ENCODE peak calls at places on chromosomes 4 and X, in four cellular contexts. W is left ventricle myocardium inferior, X is sigmoid colon, E is K562. F is an unnamed sample. For H3K4me1, the result is how much of the 10 kb centered on the place peaks cover.

GRCh38 chr4:142406917-142407501 is 439.1 kb downstream of the INPP4B start:
- DNase-seq in W (no peak), X (no peak), E (no peak), F (no peak)

GRCh38 chr4:176357359-176358082 is 37.8 kb downstream of the SPCS3 start:
- DNase-seq in W (no peak), X (no peak), E (no peak), F (no peak)

GRCh38 chrX:50747471-50747900 is 66.5 kb downstream of the SHROOM4 start:
- DNase-seq in W (no peak), X (no peak), E (peak), F (no peak)

GRCh38 chr4:11471613-11472012 is 42.9 kb upstream of the HS3ST1 start:
- DNase-seq in W (no peak), X (peak), E (no peak), F (no peak)

GRCh38 chrX:81120936-81121351 is 80.8 kb downstream of the HMGN5 start:
- DNase-seq in W (peak), X (peak), E (peak), F (peak)

GRCh38 chrX:24955372-24955771 is 60.4 kb downstream of the ARX start:
- DNase-seq in W (no peak), X (no peak), E (no peak), F (no peak)

GRCh38 chrX:44927398-44927797 is 54.4 kb downstream of the KDM6A start:
- DNase-seq in W (no peak), X (no peak), E (no peak), F (no peak)

GRCh38 chrX:122219735-122220134 is 964.3 kb upstream of the GRIA3 start:
- DNase-seq in W (no peak), X (no peak), E (no peak), F (no peak)

GRCh38 chrX:72381439-72382198 is 75.9 kb upstream of the CITED1 start:
- DNase-seq in W (no peak), X (no peak), E (no peak), F (no peak)

GRCh38 chrX:19888419-19888879 is 1.0 kb upstream of the SH3KBP1 start:
- DNase-seq in W (no peak), X (no peak), E (peak), F (peak)

GRCh38 chr4:3179126-3179706 is 69.7 kb upstream of the MSANTD1 start:
- DNase-seq in W (no peak), X (no peak), E (no peak), F (no peak)

GRCh38 chrX:31443654-31444053 is 371.8 kb upstream of the FTHL17 start:
- DNase-seq in W (no peak), X (no peak), E (no peak), F (no peak)

GRCh38 chrX:87516716-87517115 is 886 bp upstream of the KLHL4 start:
- DNase-seq in W (no peak), X (no peak), E (no peak), F (no peak)

GRCh38 chrX:86436116-86436515 is 287.9 kb downstream of the DACH2 start:
- DNase-seq in W (no peak), X (no peak), E (no peak), F (no peak)

GRCh38 chr4:131764730-131765129 is 1384.4 kb upstream of the PCDH10 start:
- DNase-seq in W (no peak), X (no peak), E (no peak), F (no peak)

GRCh38 chr4:146073517-146073916 is 102.0 kb upstream of the LSM6 start:
- DNase-seq in W (no peak), X (no peak), E (no peak), F (no peak)

GRCh38 chr4:160652790-160653189 is 1511.0 kb downstream of the FSTL5 start:
- DNase-seq in W (no peak), X (no peak), E (no peak), F (no peak)

GRCh38 chr4:112519689-112520597 is 4.0 kb upstream of the NEUROG2 start:
- DNase-seq in W (no peak), X (no peak), E (no peak), F (no peak)

GRCh38 chr4:52588097-52588496 is 71.0 kb downstream of the USP46 start:
- DNase-seq in W (peak), X (no peak), E (peak), F (peak)

GRCh38 chr4:101944649-101945048 is 154.1 kb downstream of the BANK1 start:
- DNase-seq in W (no peak), X (no peak), E (no peak), F (no peak)

GRCh38 chr4:90419124-90419711 is 292.0 kb downstream of the CCSER1 start:
- DNase-seq in W (no peak), X (no peak), E (no peak), F (no peak)

GRCh38 chr4:160956875-160957274 is 1206.9 kb downstream of the FSTL5 start:
- DNase-seq in W (no peak), X (no peak), E (no peak), F (no peak)

GRCh38 chrX:107154787-107155620 is 36.4 kb upstream of the RBM41 start:
- DNase-seq in W (no peak), X (no peak), E (peak), F (no peak)

GRCh38 chr4:176198316-176198903 is 3.0 kb upstream of the SPATA4 start:
- DNase-seq in W (no peak), X (peak), E (no peak), F (no peak)

GRCh38 chr4:84319124-84319523 is 180.0 kb downstream of the NKX6-1 start:
- DNase-seq in W (no peak), X (no peak), E (no peak), F (no peak)

GRCh38 chr4:55547461-55547770 is 707 bp upstream of the CLOCK start:
- DNase-seq in W (peak), X (peak), E (no peak), F (no peak)

GRCh38 chr4:166091914-166092510 is 219.0 kb downstream of the TLL1 start:
- DNase-seq in W (no peak), X (no peak), E (peak), F (no peak)

GRCh38 chrX:132409780-132410556 is 78.9 kb downstream of the MBNL3 start:
- DNase-seq in W (no peak), X (no peak), E (no peak), F (no peak)

GRCh38 chr4:104279744-104280143 is 214.9 kb downstream of the CXXC4 start:
- DNase-seq in W (no peak), X (no peak), E (no peak), F (no peak)

GRCh38 chrX:151516538-151517187 is 46.8 kb upstream of the PASD1 start:
- DNase-seq in W (no peak), X (no peak), E (no peak), F (no peak)

GRCh38 chr4:138390286-138390685 is 148.1 kb upstream of the SLC7A11 start:
- DNase-seq in W (no peak), X (no peak), E (no peak), F (no peak)

GRCh38 chrX:107579956-107580355 is 48.4 kb upstream of the PRPS1 start:
- DNase-seq in W (no peak), X (no peak), E (no peak), F (no peak)

GRCh38 chr4:120001850-120002249 is 64.8 kb downstream of the MAD2L1 start:
- DNase-seq in W (no peak), X (no peak), E (no peak), F (no peak)

GRCh38 chr4:73705056-73705432 is 35.3 kb upstream of the CXCL8 start:
- DNase-seq in W (no peak), X (no peak), E (no peak), F (no peak)

GRCh38 chr4:123952530-123953274 is 556.1 kb downstream of the SPRY1 start:
- DNase-seq in W (no peak), X (no peak), E (no peak), F (no peak)

GRCh38 chrX:71532078-71532752 is 689 bp upstream of the OGT start:
- DNase-seq in W (no peak), X (no peak), E (no peak), F (peak)

GRCh38 chr4:106478152-106478551 is 109.6 kb upstream of the GIMD1 start:
- DNase-seq in W (no peak), X (no peak), E (no peak), F (no peak)

GRCh38 chr4:129246850-129247542 is 151.0 kb downstream of the C4orf33 start:
- DNase-seq in W (no peak), X (no peak), E (no peak), F (no peak)

GRCh38 chr4:79421483-79421882 is 13.5 kb upstream of the GK2 start:
- DNase-seq in W (no peak), X (no peak), E (no peak), F (no peak)

GRCh38 chr4:5900844-5901243 is 8.0 kb upstream of the CRMP1 start:
- DNase-seq in W (no peak), X (no peak), E (no peak), F (no peak)

GRCh38 chr4:5895287-5895686 is 2.4 kb upstream of the CRMP1 start:
- DNase-seq in W (no peak), X (no peak), E (no peak), F (no peak)

GRCh38 chr4:5899881-5900280 is 7.0 kb upstream of the CRMP1 start:
- DNase-seq in W (no peak), X (no peak), E (no peak), F (no peak)

GRCh38 chr4:5897674-5898073 is 4.8 kb upstream of the CRMP1 start:
- DNase-seq in W (no peak), X (no peak), E (no peak), F (no peak)

DNA sequence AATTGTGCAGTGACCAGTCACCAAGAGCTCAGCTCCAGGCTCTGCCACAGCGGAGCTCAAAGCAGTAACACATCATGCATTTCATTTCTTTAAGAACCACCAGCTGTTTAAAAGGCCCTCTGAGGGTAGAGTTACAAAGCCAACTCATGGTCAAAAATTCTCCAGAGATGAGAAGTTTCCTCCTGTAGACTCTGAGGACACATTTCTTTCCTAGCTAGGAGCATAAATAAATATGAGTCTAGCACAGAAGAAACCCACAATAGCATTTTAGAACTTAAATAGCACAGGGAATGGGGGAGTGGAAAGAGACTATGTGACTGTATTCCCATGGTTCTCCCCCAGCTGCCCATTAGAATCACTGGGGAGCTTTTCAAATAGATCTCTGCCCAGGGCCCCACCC is 6.5 kb upstream of the CRMP1 start:
- DNase-seq in W (no peak), X (no peak), E (no peak), F (no peak)
- H3K4me1 ChIP-seq in W (under half), X (under half), E (under half), F (under half)

GRCh38 chrX:120740072-120740471 is 110.2 kb upstream of the C1GALT1C1 start:
- DNase-seq in W (no peak), X (no peak), E (no peak), F (no peak)
- H3K4me1 ChIP-seq in W (under half), X (under half), E (under half), F (under half)

GRCh38 chr4:92488496-92488895 is 184.7 kb downstream of the GRID2 start:
- DNase-seq in W (no peak), X (no peak), E (no peak), F (no peak)

DNA sequence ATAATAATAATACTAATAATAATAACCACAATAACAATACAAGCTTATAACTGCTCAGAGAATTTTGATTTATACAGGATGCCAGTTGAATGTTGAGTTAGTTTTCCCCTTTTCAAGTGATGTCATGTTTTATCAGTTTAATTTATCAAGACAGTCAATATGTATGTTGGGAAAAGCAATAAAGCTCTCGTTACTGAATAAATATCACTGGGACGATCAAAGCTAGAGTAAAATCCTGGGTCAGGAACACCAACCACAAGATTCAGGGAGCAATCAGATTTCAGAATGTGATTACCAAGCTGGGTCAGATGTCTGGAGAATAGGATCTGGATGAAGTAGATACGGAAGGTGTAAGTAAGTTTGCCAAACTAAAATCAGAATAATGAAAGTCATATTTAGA is 179.6 kb downstream of the GRID2 start:
- DNase-seq in W (no peak), X (no peak), E (no peak), F (no peak)
- H3K4me1 ChIP-seq in W (under half), X (under half), E (under half), F (under half)

GRCh38 chrX:13692771-13693231 is 3.9 kb downstream of the RAB9A start:
- DNase-seq in W (no peak), X (no peak), E (no peak), F (no peak)
- H3K4me1 ChIP-seq in W (half or more), X (under half), E (under half), F (under half)

DNA sequence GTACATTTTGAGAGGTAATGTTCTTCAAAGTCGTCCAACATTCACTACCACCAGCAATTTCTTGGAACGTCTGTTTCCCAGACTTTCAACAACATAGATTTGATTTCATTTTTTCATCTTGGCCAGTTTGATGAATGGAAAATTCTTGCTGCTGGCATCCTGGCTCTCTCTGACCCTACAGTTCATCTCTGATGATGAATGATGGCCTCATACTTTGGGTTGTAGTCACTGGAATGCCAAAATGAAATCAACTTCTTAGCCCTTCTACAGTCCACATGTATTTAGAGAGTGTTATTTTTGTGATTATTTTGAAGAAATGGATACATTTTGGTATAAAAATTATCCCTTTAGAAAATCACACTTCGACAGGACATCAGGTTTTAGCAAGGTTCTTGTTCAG is 8.8 kb downstream of the CHST7 start:
- DNase-seq in W (no peak), X (no peak), E (no peak), F (no peak)
- H3K4me1 ChIP-seq in W (half or more), X (under half), E (under half), F (under half)

GRCh38 chr4:8009097-8009496 is 69.4 kb upstream of the AFAP1 start:
- DNase-seq in W (no peak), X (no peak), E (no peak), F (no peak)

GRCh38 chr4:8006471-8006870 is 66.8 kb upstream of the AFAP1 start:
- DNase-seq in W (no peak), X (no peak), E (no peak), F (no peak)

GRCh38 chr4:8008391-8008790 is 68.7 kb upstream of the AFAP1 start:
- DNase-seq in W (no peak), X (no peak), E (no peak), F (no peak)

GRCh38 chr4:8005814-8006215 is 66.2 kb upstream of the AFAP1 start:
- DNase-seq in W (no peak), X (no peak), E (no peak), F (no peak)

DNA sequence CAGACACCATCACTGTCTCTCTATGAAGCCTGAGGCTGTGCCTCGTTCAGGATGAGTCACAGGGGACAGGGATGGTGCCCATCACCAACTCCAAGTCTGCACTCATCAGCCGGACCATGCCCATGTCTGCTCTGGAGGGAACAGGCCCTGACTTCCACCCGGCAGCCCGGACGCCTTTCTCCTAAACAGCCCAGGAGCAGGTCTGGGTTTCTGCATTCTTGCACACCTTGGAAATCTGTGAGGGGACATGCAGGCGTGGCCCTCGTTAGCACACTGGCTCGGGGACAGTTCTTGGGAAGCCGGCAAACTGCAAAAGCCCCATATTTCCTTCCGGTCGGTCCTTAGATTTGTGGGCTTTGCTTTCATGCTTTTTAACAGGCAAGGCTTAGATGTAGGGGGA is 67.9 kb upstream of the AFAP1 start:
- DNase-seq in W (no peak), X (no peak), E (no peak), F (no peak)
- H3K4me1 ChIP-seq in W (under half), X (under half), E (under half), F (under half)

GRCh38 chr4:162841769-162842168 is 324.9 kb downstream of the NAF1 start:
- DNase-seq in W (no peak), X (no peak), E (no peak), F (no peak)

GRCh38 chr4:162837679-162838078 is 329.0 kb downstream of the NAF1 start:
- DNase-seq in W (no peak), X (no peak), E (no peak), F (no peak)

GRCh38 chr4:162838671-162839070 is 328.0 kb downstream of the NAF1 start:
- DNase-seq in W (no peak), X (no peak), E (no peak), F (no peak)

GRCh38 chr4:162837241-162837640 is 329.4 kb downstream of the NAF1 start:
- DNase-seq in W (no peak), X (no peak), E (no peak), F (no peak)

DNA sequence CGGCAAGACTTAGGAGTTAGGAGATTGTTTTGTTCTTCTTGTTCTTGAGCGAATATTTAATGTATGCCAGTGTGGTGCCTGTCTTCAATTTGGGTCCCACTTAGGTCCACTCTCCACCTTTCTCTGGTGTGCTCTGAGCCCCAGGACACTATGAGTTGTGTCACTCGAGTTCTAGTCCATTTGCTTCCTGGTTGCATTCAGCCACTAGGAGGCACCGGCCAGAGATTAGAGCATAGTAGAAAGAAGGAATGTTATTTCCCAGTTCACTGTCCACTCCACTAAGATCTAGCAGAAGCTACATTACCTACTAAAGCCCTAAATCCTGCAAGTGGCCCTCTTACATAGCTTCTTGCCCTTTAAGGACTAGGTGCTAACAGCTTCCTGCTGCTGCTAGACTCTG is 326.9 kb downstream of the NAF1 start:
- DNase-seq in W (no peak), X (no peak), E (no peak), F (no peak)
- H3K4me1 ChIP-seq in W (under half), X (under half), E (under half), F (under half)

GRCh38 chr4:108359130-108359709 is 190.5 kb upstream of the LEF1 start:
- DNase-seq in W (no peak), X (no peak), E (no peak), F (no peak)
- H3K4me1 ChIP-seq in W (under half), X (under half), E (under half), F (under half)

F was measured in uterus.